ENCODE peak calls at places on chromosomes 16 and 17, in four cellular contexts. D, S, T and R are unnamed samples.

GRCh38 chr16:77596243-77596642 is 126.1 kb upstream of the NUDT7 start:
- DNase-seq in D (no peak), S (no peak), T (no peak), R (no peak)

GRCh38 chr16:85144026-85144915 is 32.0 kb upstream of the CIBAR2 start:
- DNase-seq in D (no peak), S (no peak), T (no peak), R (no peak)

GRCh38 chr16:1288813-1289479 is 20.5 kb upstream of the UBE2I start:
- DNase-seq in D (no peak), S (no peak), T (no peak), R (no peak)

GRCh38 chr17:49497147-49498036 is 2.3 kb downstream of the NGFR start:
- DNase-seq in D (no peak), S (peak), T (peak), R (peak)

GRCh38 chr17:57257911-57258885 is 1.9 kb downstream of the MSI2 start:
- DNase-seq in D (no peak), S (no peak), T (no peak), R (no peak)

GRCh38 chr17:63439682-63440081 is 6.4 kb downstream of the CYB561 start:
- DNase-seq in D (no peak), S (no peak), T (no peak), R (no peak)

GRCh38 chr17:64129515-64129764 is 504 bp downstream of the ERN1 start:
- DNase-seq in D (no peak), S (no peak), T (no peak), R (no peak)

GRCh38 chr16:10504404-10504885 is 76.0 kb downstream of the EMP2 start:
- DNase-seq in D (no peak), S (no peak), T (no peak), R (no peak)

GRCh38 chr17:1390422-1391367 is 9.3 kb downstream of the YWHAE start:
- DNase-seq in D (no peak), S (no peak), T (peak), R (no peak)

GRCh38 chr16:85536411-85537330 is 76.5 kb upstream of the GSE1 start:
- DNase-seq in D (no peak), S (no peak), T (no peak), R (no peak)

GRCh38 chr16:84836234-84836647 is 16.5 kb downstream of the CRISPLD2 start:
- DNase-seq in D (peak), S (peak), T (peak), R (peak)

GRCh38 chr16:69417537-69418199 is 6.8 kb upstream of the CYB5B start:
- DNase-seq in D (no peak), S (no peak), T (no peak), R (no peak)

GRCh38 chr17:3027786-3028532 is 35.4 kb downstream of the OR1D5 start:
- DNase-seq in D (peak), S (no peak), T (no peak), R (no peak)

GRCh38 chr17:74151551-74152315 is 51.7 kb upstream of the RPL38 start:
- DNase-seq in D (no peak), S (no peak), T (peak), R (no peak)

GRCh38 chr17:49383048-49383447 is 21.0 kb upstream of the ZNF652 start:
- DNase-seq in D (no peak), S (no peak), T (no peak), R (no peak)

GRCh38 chr16:11684231-11685025 is 16.2 kb downstream of the SNN start:
- DNase-seq in D (no peak), S (no peak), T (no peak), R (no peak)

GRCh38 chr16:73066321-73066926 is 18.5 kb upstream of the ZFHX3 start:
- DNase-seq in D (no peak), S (peak), T (peak), R (no peak)

GRCh38 chr16:73064227-73064995 is 16.5 kb upstream of the ZFHX3 start:
- DNase-seq in D (no peak), S (peak), T (peak), R (no peak)

GRCh38 chr16:73065617-73066313 is 17.8 kb upstream of the ZFHX3 start:
- DNase-seq in D (peak), S (peak), T (peak), R (peak)

GRCh38 chr16:73063854-73064226 is 15.9 kb upstream of the ZFHX3 start:
- DNase-seq in D (no peak), S (no peak), T (no peak), R (no peak)

DNA sequence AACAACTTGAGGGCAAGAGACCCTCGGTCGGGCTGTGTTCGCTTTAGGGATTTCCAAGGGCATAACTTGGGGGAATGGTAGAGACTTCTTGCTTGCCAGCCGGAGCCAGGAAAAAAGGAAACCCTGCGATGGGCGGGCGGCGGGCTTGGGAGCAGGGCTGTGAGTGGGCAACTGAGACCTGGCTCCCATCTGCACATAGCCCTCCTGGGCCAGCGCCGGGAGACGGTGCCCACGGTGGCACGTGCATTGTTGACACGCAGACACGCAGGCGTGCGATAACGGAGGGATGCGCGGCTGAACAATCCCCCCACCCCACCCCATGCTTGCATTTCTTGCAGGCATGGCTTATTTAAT is 17.0 kb upstream of the ZFHX3 start:
- DNase-seq in D (no peak), S (no peak), T (peak), R (peak)
- H3K4me3 ChIP-seq in D (peak), S (peak), T (peak), R (peak)

GRCh38 chr17:42967925-42968324 is 3.7 kb upstream of the AARSD1 start:
- DNase-seq in D (no peak), S (no peak), T (no peak), R (no peak)

GRCh38 chr17:42969006-42969581 is 4.8 kb upstream of the AARSD1 start:
- DNase-seq in D (no peak), S (no peak), T (no peak), R (no peak)

DNA sequence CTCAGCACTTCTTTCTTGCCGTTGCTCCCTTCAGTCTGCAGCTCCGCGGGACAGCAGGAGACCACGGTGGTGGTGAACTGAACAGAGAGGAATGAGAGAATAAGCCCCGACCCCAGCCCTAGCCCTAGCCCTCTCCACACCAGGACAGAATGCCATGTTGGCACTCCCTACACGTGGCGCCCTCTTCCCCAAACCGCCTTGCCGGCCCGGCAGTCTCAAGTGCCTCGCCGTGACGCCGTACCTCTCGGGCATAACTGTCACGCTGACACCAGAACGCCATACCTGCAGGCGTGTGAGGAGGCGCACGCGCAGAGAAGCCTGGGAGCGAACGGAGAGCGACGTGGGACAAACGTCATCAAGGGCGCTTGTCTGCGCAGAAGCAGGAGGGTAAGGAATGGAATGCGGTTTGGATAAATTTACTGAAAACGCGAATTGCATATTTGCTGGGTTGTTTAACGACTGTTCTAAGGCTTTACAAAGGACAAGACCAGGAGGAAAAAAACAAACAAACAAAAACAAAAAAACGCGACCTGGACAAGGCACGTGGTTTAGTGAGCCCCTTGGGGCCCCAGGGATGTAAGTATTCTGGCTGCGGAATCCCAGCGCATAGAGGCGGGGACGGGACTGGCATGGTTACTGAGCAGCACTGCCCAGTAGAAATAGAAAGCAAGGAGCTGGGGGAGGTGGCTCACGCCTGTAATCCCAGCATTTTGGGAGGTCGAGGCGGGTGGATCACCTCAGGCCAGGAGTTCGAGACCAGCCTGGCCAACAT is at the start of gene AARSD1:
- DNase-seq in D (peak), S (peak), T (peak), R (peak)
- TF ChIP-seq CTCF in D (no peak), S (no peak), T (no peak), R (no peak)

GRCh38 chr17:76956846-76957540 is 88.8 kb downstream of the MGAT5B start:
- DNase-seq in D (no peak), S (peak), T (no peak), R (no peak)
- H3K4me3 ChIP-seq in D (no peak), S (no peak), T (no peak), R (no peak)

DNA sequence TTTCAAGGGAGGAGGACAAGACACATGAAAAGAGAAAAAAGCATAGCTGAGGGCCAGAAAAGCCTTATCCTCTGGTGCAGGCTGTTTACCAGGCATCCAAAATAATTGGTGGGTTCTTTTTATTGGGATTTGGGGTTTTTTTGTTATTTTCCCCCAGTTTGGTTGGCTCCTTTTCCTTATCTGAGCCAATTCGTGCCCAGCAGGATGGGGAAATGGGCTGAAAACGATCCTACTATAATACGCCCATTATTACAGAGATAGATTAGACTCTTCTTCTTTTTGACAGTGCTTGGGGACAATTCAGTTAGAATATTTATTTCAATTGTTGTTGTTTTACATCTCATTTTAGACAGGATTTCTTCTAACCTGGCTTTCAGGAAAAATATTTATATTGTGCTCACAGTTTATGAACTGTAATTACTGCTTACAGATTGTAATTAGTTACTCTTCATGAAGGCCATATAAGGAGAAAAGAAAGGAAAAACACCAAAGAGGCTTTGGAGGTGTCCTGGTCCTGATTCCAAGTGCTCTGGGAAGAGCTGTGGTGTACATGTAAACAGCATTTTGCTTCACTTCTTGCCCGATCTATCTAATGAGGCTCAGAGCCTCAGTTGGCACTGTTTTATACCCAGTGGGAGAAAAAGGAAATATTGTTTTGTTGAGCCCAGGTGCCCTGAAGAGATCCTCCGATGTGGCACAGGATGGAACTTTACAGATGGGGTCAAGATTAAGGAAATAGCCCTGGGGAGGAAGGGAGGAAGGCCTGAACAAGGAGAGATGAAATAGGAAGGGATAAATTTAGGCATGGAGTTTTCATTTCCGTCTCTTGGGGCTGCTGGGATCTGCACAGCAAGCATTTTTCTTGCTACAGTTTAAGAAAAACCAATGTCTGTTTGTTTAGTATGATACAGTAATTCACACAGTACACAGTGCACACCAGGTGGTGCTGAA is 611 bp upstream of the ANKRD40 start:
- DNase-seq in D (no peak), S (no peak), T (no peak), R (no peak)
- TF ChIP-seq CTCF in D (no peak), S (no peak), T (no peak), R (no peak)

DNA sequence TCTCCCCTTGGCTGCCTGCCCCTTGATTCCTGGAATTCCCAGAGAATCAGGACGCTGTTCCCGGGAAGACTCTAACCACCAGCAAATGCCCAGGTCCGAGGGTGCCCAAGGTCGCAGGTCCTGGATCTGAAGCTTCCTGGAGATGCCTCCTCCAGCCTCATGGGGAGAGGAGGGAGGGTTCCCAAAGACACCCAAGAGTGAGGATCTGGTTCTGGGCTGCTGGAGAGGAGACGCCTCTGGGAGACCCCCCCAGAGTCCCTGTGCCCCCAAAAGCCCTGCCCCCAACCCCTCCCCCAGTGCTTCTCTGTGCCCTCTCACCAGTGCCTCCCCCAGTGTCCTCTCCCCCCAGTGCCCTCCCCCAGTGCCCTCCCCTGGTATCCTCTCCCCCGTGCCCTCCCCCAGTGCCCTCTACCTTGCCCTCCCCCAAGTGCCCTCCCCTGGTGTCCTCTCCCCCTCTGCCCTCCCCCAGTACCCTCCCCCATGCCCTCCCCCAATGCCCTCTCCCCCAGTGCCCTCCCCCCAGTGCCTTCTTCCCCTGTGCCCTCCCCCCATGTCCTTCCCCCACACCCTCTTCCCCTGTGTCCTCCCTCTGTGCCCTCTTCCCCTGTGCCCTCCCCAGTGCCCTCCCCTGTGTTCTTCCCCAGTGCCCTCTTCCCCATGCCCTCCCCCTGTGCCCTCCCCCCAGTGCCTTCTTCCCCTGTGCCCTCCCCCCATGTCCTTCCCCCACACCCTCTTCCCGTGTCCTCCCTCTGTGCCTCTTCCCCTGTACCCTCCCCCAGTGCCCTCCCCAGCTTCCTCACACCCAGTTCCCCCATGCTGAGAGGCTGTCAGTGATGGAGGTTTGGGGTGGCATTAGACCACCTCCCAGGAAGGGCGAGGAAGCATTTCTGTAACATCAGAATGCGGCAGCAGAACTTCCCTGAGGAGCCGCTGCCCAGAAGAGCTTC is 6.3 kb upstream of the SECTM1 start:
- DNase-seq in D (peak), S (no peak), T (no peak), R (no peak)
- H3K4me3 ChIP-seq in D (peak), S (peak), T (peak), R (peak)

DNA sequence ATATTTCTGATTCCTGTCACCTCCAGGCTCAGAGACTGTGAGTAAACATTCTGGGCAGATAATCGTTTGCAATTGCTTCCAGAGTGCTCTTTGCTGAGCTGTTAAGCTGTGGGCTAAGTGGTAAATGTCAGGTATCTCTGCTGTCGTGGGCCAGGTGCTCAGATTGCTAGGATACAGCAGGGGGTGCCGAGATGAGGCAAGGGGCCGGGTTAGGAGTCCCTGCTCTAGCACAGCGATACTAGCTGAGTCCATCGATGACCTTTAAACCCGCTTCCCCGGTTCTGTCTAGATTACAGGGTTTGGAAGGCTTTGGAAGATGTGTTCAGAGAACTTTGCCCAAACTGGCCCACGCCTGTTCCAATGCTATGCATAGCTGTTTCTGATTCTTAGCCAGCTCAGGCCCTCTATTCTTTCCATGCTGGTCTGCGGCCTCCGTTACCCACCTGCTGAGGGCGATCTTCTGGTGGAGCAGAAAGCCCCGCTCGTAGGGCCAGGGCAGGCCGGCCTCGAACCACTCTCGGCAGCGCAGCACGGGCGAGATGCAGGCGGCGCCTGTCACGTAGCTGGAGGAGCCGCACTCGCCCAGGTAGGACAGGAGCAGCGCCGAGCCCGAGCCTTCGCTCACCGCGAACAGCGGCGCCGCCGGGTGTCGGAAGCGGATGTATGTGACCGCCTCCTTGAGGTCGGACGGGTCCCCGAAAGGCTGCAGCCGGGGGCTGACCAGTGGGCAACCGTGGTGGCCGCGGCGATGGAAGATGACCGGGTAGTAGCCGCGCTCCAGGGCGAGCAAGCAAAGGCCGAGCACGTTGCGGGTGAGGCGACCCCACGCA is 979 bp downstream of the ABHD15 start:
- DNase-seq in D (peak), S (no peak), T (no peak), R (peak)
- TF ChIP-seq CTCF in D (no peak), S (no peak), T (no peak), R (no peak)